ENCODE peak calls at places on chromosomes 16 and 17, in six cellular contexts. Z, E, O, Y, P and I are unnamed samples.

GRCh38 chr16:3904875-3905274 is 24.4 kb upstream of the CREBBP start:
- DNase-seq in P (no peak), Z (no peak), O (no peak), E (no peak), Y (no peak), I (no peak)

GRCh38 chr17:28335959-28336871 is 654 bp downstream of the TNFAIP1 start:
- DNase-seq in Y (peak), O (peak), Z (peak), E (peak), P (peak), I (peak)

GRCh38 chr17:69524854-69525253 is 110.4 kb downstream of the MAP2K6 start:
- DNase-seq in Z (no peak), E (no peak), Y (no peak), P (peak), O (no peak), I (no peak)

GRCh38 chr17:42133461-42134041 is 10.9 kb downstream of the HSPB9 start:
- DNase-seq in O (no peak), Y (no peak), Z (peak), E (no peak), P (no peak), I (peak)

GRCh38 chr17:41733348-41734138 is 900 bp downstream of the HAP1 start:
- DNase-seq in Z (no peak), P (no peak), E (no peak), O (no peak), Y (no peak), I (no peak)

GRCh38 chr16:81265658-81266451 is 27.4 kb downstream of the BCO1 start:
- DNase-seq in Z (peak), P (no peak), E (no peak), Y (peak), O (no peak), I (peak)

GRCh38 chr16:86303787-86304685 is 206.3 kb upstream of the FOXF1 start:
- DNase-seq in Y (no peak), E (no peak), O (no peak), Z (no peak), P (no peak), I (peak)

GRCh38 chr17:60305141-60305540 is 86.8 kb downstream of the USP32 start:
- DNase-seq in Z (no peak), E (no peak), O (no peak), P (peak), Y (no peak), I (no peak)

GRCh38 chr16:66205287-66206167 is 161.0 kb upstream of the CDH5 start:
- DNase-seq in P (peak), Z (no peak), O (no peak), E (no peak), Y (no peak), I (no peak)

GRCh38 chr16:57620316-57621231 is 7.9 kb upstream of the ADGRG1 start:
- DNase-seq in E (no peak), O (no peak), Y (peak), Z (peak), P (no peak), I (peak)

GRCh38 chr17:16449121-16449570 is 33.8 kb downstream of the TRPV2 start:
- DNase-seq in Y (no peak), Z (no peak), O (no peak), E (no peak), P (peak), I (no peak)

GRCh38 chr16:89921699-89922476 is 1.3 kb upstream of the TUBB3 start:
- DNase-seq in Y (peak), O (peak), P (peak), Z (no peak), E (peak), I (peak)

GRCh38 chr17:73720187-73720834 is 76.1 kb upstream of the SDK2 start:
- DNase-seq in Y (no peak), O (no peak), Z (no peak), E (no peak), P (peak), I (no peak)

GRCh38 chr17:7014995-7015586 is 2.7 kb downstream of the RNASEK start:
- DNase-seq in E (no peak), P (peak), Z (no peak), Y (no peak), O (no peak), I (peak)

DNA sequence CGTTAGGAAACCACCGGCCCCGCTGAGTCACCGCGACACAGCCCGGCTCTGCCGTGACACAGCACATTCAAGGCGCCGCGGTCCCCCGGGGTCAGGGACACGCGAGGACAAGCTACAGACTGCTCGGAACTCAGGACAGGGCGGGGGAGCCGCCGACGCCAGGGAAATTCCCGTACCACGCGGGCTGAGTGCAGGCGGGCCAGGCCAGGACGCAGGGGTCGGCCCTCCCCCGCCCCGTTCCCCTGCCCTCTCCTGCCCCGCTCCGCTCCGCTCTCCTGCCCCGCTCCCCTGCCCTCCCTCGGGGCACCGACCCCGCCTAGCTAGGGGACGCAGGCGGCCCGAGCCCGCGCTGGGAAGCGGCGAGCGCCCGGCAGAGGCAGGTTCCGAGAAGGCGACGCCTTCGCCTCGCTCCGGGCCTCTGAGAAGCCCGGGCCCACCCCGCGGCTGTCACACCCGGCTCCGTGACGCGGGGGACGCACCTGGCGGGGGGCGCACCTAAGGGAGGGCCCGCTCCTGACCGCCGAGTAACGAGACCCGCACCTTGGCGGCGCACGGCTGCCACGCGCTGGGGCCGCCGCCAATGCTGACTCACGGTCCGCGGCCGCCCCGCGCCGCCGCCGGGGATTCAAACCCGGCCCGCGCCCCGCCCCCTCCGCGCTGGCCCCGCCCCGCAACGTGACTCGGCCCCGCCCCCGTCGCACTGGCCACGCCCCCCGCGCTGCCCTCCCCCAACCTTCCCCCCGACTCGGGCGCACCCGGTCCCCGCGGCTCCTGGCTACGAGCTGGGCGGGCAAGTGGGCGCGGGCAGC is 27.5 kb downstream of the GNPTG start:
- DNase-seq in Y (peak), O (peak), E (peak), Z (peak), P (peak), I (peak)
- TF ChIP-seq POLR2A in Y (no peak), O (peak), E (peak), Z (no peak), P (peak), I (no peak)

GRCh38 chr16:85173077-85173980 is 61.1 kb upstream of the CIBAR2 start:
- DNase-seq in P (no peak), O (peak), Y (no peak), Z (no peak), E (peak), I (no peak)
- TF ChIP-seq CTCF in P (no peak), O (no peak), Y (no peak), Z (no peak), E (peak), I (no peak)

DNA sequence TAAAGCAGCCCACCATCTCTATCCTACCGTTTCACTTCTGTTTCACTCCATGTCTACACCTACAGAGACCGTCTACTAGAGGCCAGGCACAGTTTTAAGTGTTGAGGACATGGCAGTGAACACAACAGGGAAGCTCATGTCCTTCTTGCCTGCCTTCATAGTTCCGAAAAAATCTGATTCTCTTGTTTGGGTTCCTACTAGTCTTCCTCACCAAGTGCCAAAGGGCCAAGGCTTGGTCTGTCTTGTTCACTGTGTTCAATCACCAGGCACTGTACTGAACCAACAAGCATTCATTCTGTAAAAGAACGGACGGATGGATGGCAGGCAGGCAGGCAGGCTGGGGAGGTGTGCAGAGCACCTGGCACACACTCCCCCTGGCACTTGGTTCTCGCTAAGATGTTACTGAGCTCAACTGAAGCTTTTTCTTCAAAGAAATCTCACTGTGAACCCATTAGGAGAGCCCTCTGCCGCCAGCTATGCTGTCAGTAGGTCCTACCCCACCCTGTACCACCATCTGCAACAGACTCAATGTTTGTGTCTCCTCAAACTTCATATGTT is 2.5 kb downstream of the DEXI start:
- DNase-seq in E (no peak), O (no peak), P (no peak), Y (no peak), Z (no peak), I (no peak)
- TF ChIP-seq POLR2A in E (no peak), O (no peak), P (no peak), Y (no peak), Z (no peak), I (no peak)

GRCh38 chr17:49191407-49191916 is 18.9 kb downstream of the GNGT2 start:
- DNase-seq in P (no peak), E (no peak), Y (no peak), Z (no peak), O (no peak), I (no peak)

GRCh38 chr17:49194297-49194607 is 16.1 kb downstream of the GNGT2 start:
- DNase-seq in O (no peak), Y (no peak), Z (no peak), P (no peak), E (no peak), I (no peak)

GRCh38 chr17:49193513-49194296 is 16.7 kb downstream of the GNGT2 start:
- DNase-seq in O (peak), Y (peak), E (peak), P (peak), Z (peak), I (peak)

GRCh38 chr17:49190932-49191331 is 19.4 kb downstream of the GNGT2 start:
- DNase-seq in P (peak), Y (no peak), Z (no peak), E (no peak), O (no peak), I (no peak)

DNA sequence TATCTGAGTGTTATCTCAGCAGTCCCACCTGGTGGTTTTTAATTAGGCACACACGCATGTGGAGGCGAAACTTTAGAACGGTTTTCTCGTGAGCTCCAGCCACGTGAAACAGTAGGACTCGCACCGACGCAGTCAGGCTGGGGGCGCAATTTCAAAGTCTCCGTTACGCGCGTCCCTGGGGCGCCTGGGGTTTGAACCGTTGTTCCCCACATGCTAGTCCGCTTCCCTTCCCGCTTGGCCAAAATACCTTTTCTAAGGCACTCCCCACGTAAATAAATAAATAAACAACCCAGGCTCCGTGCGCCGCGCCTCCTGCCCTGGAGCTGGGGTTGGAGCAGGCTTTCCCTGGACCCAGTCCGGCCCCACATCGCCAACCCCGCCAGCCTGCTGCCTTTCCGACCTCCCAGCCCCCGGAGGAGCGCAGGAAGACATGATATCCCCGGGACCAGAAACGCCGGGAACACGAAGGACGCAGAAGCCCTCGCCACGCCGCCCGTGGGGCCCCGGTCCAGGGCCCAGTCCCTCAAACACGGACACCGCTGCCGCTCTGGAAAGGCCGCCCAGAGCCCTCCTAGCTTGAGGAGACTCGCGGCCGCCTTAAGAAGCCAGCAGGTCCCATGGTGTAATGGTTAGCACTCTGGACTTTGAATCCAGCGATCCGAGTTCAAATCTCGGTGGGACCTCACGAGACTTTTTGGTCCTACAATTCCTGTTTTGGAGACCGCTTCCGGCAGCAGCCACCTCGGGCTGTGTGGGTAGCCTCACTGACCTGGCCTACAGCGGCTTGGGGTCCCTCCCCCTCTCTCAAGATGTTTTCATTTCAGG is 18.2 kb downstream of the GNGT2 start:
- DNase-seq in Z (peak), E (peak), Y (peak), P (peak), O (peak), I (peak)
- TF ChIP-seq CTCF in Z (peak), E (peak), Y (no peak), P (peak), O (peak), I (peak)

GRCh38 chr17:72022328-72022727 is 98.5 kb upstream of the SOX9 start:
- DNase-seq in E (no peak), O (no peak), P (no peak), Z (no peak), Y (no peak), I (no peak)
- TF ChIP-seq POLR2A in E (no peak), O (no peak), P (no peak), Z (no peak), Y (no peak), I (no peak)

GRCh38 chr17:8904686-8905085 is 37.2 kb upstream of the PIK3R6 start:
- DNase-seq in O (no peak), P (no peak), E (no peak), Z (no peak), Y (no peak), I (no peak)

GRCh38 chr17:8896641-8897635 is 29.5 kb upstream of the PIK3R6 start:
- DNase-seq in P (no peak), Z (no peak), Y (peak), E (no peak), O (no peak), I (no peak)

GRCh38 chr17:8900207-8900606 is 32.7 kb upstream of the PIK3R6 start:
- DNase-seq in Y (peak), P (no peak), Z (no peak), E (no peak), O (no peak), I (no peak)

GRCh38 chr17:8904201-8904600 is 36.7 kb upstream of the PIK3R6 start:
- DNase-seq in O (no peak), P (no peak), Y (peak), Z (no peak), E (no peak), I (no peak)

GRCh38 chr17:8900626-8901585 is 33.4 kb upstream of the PIK3R6 start:
- DNase-seq in E (peak), Y (peak), P (no peak), O (no peak), Z (no peak), I (no peak)
- TF ChIP-seq CTCF in E (no peak), Y (no peak), P (no peak), O (no peak), Z (no peak), I (no peak)

GRCh38 chr17:80147035-80147939 is at the start of gene EIF4A3:
- DNase-seq in E (peak), O (peak), P (peak), Y (peak), Z (peak), I (peak)
- TF ChIP-seq POLR2A in E (peak), O (peak), P (peak), Y (no peak), Z (peak), I (peak)

GRCh38 chr17:39529455-39529854 is 68.2 kb downstream of the CDK12 start:
- DNase-seq in Y (no peak), P (no peak), O (no peak), E (no peak), Z (no peak), I (no peak)
- TF ChIP-seq CTCF in Y (no peak), P (no peak), O (no peak), E (no peak), Z (no peak), I (no peak)